ENCODE peak calls at places on chromosomes 16 and 17, in seven cellular contexts. Z, N, U, M, X, Y and F are unnamed samples.

GRCh38 chr17:73646409-73647305 is 2.4 kb upstream of the SDK2 start:
- DNase-seq in M (no peak), Y (no peak), N (no peak), U (peak; percentile 15), Z (no peak), X (no peak), F (no peak)

GRCh38 chr17:50549256-50549941 is 2.4 kb downstream of the SPATA20 start:
- DNase-seq in U (no peak), M (no peak), Z (no peak), N (no peak), Y (no peak), X (no peak), F (no peak)

GRCh38 chr17:34706029-34706428 is 126.6 kb downstream of the TMEM132E start:
- DNase-seq in M (no peak), N (no peak), X (no peak), U (no peak), Y (no peak), Z (no peak), F (no peak)

GRCh38 chr17:42117397-42118125 is 3.6 kb downstream of the KAT2A start:
- DNase-seq in Z (no peak), N (no peak), Y (no peak), X (no peak), M (no peak), U (no peak), F (no peak)

GRCh38 chr16:85781685-85782370 is 17.5 kb downstream of the EMC8 start:
- DNase-seq in M (no peak), Y (no peak), U (peak; percentile 80), N (no peak), X (no peak), Z (no peak), F (no peak)

GRCh38 chr17:75927286-75927922 is 13.4 kb downstream of the FBF1 start:
- DNase-seq in X (no peak), Z (no peak), M (no peak), Y (peak; percentile 52), N (no peak), U (no peak), F (no peak)

GRCh38 chr17:36755586-36755985 is 154.2 kb downstream of the MRM1 start:
- DNase-seq in Z (no peak), M (peak; percentile 13), Y (peak; percentile 78), N (no peak), X (peak; percentile 16), U (no peak), F (peak; percentile 27)

GRCh38 chr16:78133919-78134318 is 34.5 kb downstream of the WWOX start:
- DNase-seq in M (no peak), Y (peak; percentile 68), Z (no peak), X (no peak), N (no peak), U (no peak), F (no peak)

GRCh38 chr17:35286120-35286781 is 43.4 kb downstream of the SLFN5 start:
- DNase-seq in M (no peak), N (peak; percentile 20), Y (no peak), Z (no peak), U (no peak), X (peak; percentile 5), F (no peak)

GRCh38 chr17:4040784-4041183 is 76.5 kb upstream of the ATP2A3 start:
- DNase-seq in U (no peak), M (no peak), Z (no peak), Y (peak; percentile 54), N (no peak), X (no peak), F (no peak)

GRCh38 chr17:45305532-45306087 is 11.2 kb downstream of the MAP3K14 start:
- DNase-seq in U (no peak), X (no peak), Z (no peak), M (no peak), Y (no peak), N (peak; percentile 88), F (no peak)

GRCh38 chr17:48646183-48647102 is 20.3 kb upstream of the HOXB9 start:
- DNase-seq in M (no peak), U (no peak), Y (peak; percentile 44), X (no peak), N (no peak), Z (no peak), F (no peak)